ENCODE peak calls at places on chromosomes 11 and 22, in eight cellular contexts. A is PC-3, F is astrocyte, J is mammary epithelial cell, Y is HepG2, K is HCT116, M is neural progenitor cell, C is DND-41. X is an unnamed sample. For H3K4me1, the result is how much of the 10 kb centered on the place peaks cover.

GRCh38 chr11:96306933-96307747 is 35.9 kb downstream of the MAML2 start:
- DNase-seq in A (peak), F (peak), J (peak), Y (peak), K (peak), M (peak), C (no peak), X (peak)

GRCh38 chr11:91299980-91300379 is 924.6 kb upstream of the FAT3 start:
- DNase-seq in A (peak), F (peak), J (peak), Y (no peak), K (no peak), M (no peak), C (no peak), X (no peak)

GRCh38 chr22:48348855-48349254 is 1478.8 kb downstream of the BRD1 start:
- DNase-seq in A (no peak), F (no peak), J (no peak), Y (no peak), K (no peak), M (no peak), C (no peak), X (no peak)

GRCh38 chr11:12862761-12863469 is 146.2 kb upstream of the RASSF10 start:
- DNase-seq in A (no peak), F (peak), J (peak), Y (no peak), K (no peak), M (peak), C (no peak), X (peak)

GRCh38 chr22:35842954-35843353 is 125.3 kb downstream of the APOL5 start:
- DNase-seq in A (peak), F (peak), J (peak), Y (peak), K (peak), M (peak), C (no peak), X (peak)

GRCh38 chr11:104892723-104893511 is 5.3 kb downstream of the CASP12 start:
- DNase-seq in A (peak), F (peak), J (no peak), Y (no peak), K (no peak), M (no peak), C (no peak), X (no peak)

GRCh38 chr11:108906329-108906728 is 241.5 kb downstream of the DDX10 start:
- DNase-seq in A (peak), F (peak), J (peak), Y (peak), K (no peak), M (no peak), C (no peak), X (peak)

GRCh38 chr22:28999510-29000224 is 62.0 kb downstream of the C22orf31 start:
- DNase-seq in A (no peak), F (no peak), J (no peak), Y (no peak), K (no peak), M (no peak), C (no peak), X (no peak)

GRCh38 chr11:60345489-60345888 is 18.4 kb downstream of the MS4A6E start:
- DNase-seq in A (peak), F (no peak), J (no peak), Y (peak), K (peak), M (peak), C (peak), X (peak)

GRCh38 chr11:10066441-10066840 is 227.6 kb downstream of the SBF2 start:
- DNase-seq in A (no peak), F (no peak), J (no peak), Y (no peak), K (no peak), M (no peak), C (no peak), X (no peak)

GRCh38 chr22:46064966-46065666 is 85.2 kb upstream of the PPARA start:
- DNase-seq in A (peak), F (peak), J (peak), Y (no peak), K (no peak), M (no peak), C (no peak), X (no peak)

DNA sequence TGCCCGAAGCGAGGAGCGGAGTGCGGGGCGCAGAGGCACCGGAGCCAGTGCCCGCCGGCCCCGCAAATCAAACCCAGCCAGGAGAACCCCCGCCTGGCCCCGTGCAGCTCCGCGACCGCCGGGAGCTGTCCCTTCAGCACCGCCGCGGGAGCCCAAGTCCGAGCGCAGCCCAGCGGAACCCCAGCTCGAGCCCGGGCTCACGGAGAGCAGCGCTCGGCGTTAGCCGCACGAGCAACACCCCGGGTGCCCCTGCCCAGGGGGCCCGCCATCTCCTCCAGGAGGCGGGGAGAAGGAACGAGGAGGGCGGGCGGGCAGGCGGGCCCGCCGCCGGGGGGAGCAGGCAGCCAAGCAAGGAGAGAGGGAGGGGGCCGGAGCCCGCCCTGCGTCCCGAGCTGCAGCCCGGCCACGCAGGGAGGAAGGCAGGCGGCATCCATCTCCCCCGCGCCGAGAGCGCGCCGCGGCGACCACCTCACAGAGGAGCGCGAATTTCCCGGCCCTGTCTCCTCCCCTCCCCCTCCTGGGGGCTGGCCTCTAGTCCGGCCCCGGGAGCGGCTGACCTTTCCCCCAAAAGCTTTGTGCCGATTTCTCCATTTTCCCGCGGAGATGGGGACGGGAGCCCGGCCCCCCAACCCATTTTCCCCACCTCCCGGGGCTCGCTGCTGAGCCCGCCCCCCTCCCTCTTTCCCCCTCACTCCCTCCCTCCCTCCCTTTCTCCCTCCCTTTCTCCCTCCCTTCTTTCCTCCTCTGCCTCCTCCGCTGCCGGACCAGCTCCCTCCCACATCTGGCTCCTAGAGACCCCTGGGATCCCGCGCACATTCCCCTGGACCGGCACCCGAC is 623 bp downstream of the KCNC1 start:
- DNase-seq in A (peak), F (peak), J (peak), Y (peak), K (no peak), M (peak), C (no peak), X (peak)
- TF ChIP-seq EZH2 in A (no peak), F (no peak), J (no peak), Y (no peak), K (no peak), M (no peak), C (no peak), X (no peak)

GRCh38 chr11:120208777-120209176 is 2.1 kb upstream of the OAF start:
- DNase-seq in A (peak), F (peak), J (peak), Y (peak), K (no peak), M (no peak), C (no peak), X (peak)

GRCh38 chr11:120211522-120212258 is 858 bp downstream of the OAF start:
- DNase-seq in A (peak), F (no peak), J (no peak), Y (no peak), K (no peak), M (no peak), C (no peak), X (no peak)

GRCh38 chr11:120210651-120211521 is at the start of gene OAF:
- DNase-seq in A (peak), F (peak), J (peak), Y (peak), K (peak), M (peak), C (peak), X (peak)

GRCh38 chr11:120208012-120208441 is 2.8 kb upstream of the OAF start:
- DNase-seq in A (no peak), F (no peak), J (no peak), Y (peak), K (no peak), M (no peak), C (no peak), X (no peak)

DNA sequence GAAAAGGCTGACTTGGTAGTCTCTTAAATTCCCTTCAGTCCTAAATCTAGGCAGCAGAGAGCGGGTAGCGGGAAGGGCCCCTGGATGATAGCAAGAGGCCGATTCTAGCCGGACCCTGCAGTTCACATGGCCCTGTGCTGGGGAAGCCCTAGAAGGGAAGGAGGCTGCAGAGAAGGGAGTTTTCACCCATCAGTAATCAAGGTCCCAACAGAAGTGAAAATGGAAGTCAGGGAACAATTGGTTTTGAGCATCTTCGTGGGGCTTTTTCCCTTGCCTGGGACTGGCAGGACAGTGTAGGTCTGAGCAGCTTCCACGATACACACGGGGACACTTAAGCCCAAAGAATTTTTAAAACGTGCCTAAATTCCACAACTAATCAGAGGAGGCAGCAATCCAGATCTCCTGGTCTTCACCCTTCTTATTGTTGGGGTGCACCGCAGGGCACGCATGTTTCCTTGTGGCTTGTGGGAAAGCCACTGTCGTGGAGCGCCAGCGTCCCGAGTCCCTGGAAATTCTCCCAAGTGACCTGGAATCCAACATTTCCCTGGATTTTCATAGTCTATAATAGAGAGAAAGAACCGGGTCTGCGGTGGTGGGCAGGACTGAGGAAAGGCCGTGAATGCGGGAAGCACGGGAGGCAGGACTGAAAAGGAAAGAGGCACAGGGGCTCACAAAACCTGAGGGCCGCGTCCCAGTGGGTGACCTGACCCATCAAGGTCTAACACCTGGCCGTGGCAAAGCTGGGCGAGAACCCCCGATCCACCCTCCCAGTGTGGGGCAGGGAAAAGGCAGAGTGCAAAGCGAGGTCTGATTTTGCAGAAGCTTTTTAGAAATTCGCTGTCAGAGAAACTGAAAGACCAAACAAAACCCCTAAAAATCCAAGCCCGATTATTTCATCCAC is 832 bp upstream of the OAF start:
- DNase-seq in A (no peak), F (no peak), J (no peak), Y (no peak), K (no peak), M (peak), C (no peak), X (no peak)
- H3K4me1 ChIP-seq in A (half or more), F (under half), J (under half), Y (half or more), K (under half), M (under half), C (under half), X (under half)

GRCh38 chr11:33730716-33731115 is 5.5 kb downstream of the CD59 start:
- DNase-seq in A (no peak), F (no peak), J (no peak), Y (no peak), K (no peak), M (no peak), C (no peak), X (no peak)
- H3K4me3 ChIP-seq in A (no peak), F (no peak), J (no peak), Y (no peak), K (no peak), M (no peak), C (no peak), X (no peak)

GRCh38 chr22:44753189-44754042 is 1.0 kb downstream of the ARHGAP8 start:
- DNase-seq in A (peak), F (peak), J (peak), Y (no peak), K (no peak), M (no peak), C (no peak), X (no peak)
- TF ChIP-seq EZH2 in A (no peak), F (peak), J (no peak), Y (no peak), K (no peak), M (peak), C (no peak), X (no peak)

GRCh38 chr11:66969584-66970205 is 5.4 kb upstream of the C11orf86 start:
- DNase-seq in A (no peak), F (peak), J (no peak), Y (no peak), K (no peak), M (no peak), C (no peak), X (no peak)

GRCh38 chr11:66967670-66968425 is 7.3 kb upstream of the C11orf86 start:
- DNase-seq in A (peak), F (peak), J (peak), Y (no peak), K (no peak), M (no peak), C (no peak), X (peak)

GRCh38 chr11:66970371-66970807 is 4.7 kb upstream of the C11orf86 start:
- DNase-seq in A (no peak), F (no peak), J (peak), Y (no peak), K (no peak), M (no peak), C (no peak), X (no peak)

GRCh38 chr11:66971483-66971882 is 3.6 kb upstream of the C11orf86 start:
- DNase-seq in A (no peak), F (peak), J (peak), Y (no peak), K (no peak), M (no peak), C (no peak), X (no peak)

GRCh38 chr11:66970808-66971442 is 4.2 kb upstream of the C11orf86 start:
- DNase-seq in A (peak), F (peak), J (peak), Y (peak), K (peak), M (no peak), C (no peak), X (peak)
- H3K4me1 ChIP-seq in A (under half), F (under half), J (half or more), Y (half or more), K (under half), M (under half), C (under half), X (under half)

DNA sequence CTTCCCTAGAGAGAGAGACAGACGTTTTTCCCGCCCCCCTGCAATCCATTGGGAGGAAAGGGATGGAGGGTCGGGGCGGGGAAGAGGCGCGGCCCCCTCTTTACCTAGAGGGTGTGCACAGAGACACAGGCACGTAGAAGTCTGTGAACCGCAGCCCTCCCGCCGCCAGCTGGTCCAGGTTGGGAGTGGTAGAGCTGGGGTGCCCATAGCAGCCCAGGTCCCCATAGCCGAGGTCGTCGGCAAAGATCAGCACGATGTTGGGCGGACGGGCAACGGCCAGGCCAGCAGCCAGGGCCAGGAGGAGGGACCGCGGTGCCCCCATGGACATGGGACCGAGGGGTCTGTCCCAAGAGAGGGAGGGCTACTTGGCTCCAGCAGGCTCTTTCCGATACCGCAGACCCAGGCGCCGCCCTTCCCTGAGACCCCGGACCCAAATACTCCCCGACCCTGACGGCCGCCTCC is 469 bp downstream of the ARSA start:
- DNase-seq in A (no peak), F (no peak), J (peak), Y (peak), K (no peak), M (peak), C (peak), X (peak)
- H3K4me3 ChIP-seq in A (peak), F (peak), J (peak), Y (peak), K (peak), M (peak), C (peak), X (peak)

X was measured in A673.